ENCODE peak calls at places on chromosomes 11 and 22, in eight cellular contexts. Q is H9, Y is neural progenitor cell, B is mammary epithelial cell, R is fibroblast of lung, W is neuronal stem cell, L is endodermal cell, I is kidney. C is an unnamed sample.

GRCh38 chr11:1792461-1792860 is 28.7 kb upstream of the CTSD start:
- DNase-seq in Q (no peak), Y (no peak), B (no peak), R (no peak), W (no peak), L (no peak), I (no peak), C (no peak)

GRCh38 chr22:44682556-44683168 is 19.3 kb upstream of the PRR5 start:
- DNase-seq in Q (no peak), Y (no peak), B (no peak), R (no peak), W (no peak), L (no peak), I (no peak), C (peak; percentile 37)

GRCh38 chr11:91470656-91471055 is 754.0 kb upstream of the FAT3 start:
- DNase-seq in Q (no peak), Y (no peak), B (peak; percentile 26), R (no peak), W (no peak), L (no peak), I (no peak), C (no peak)

GRCh38 chr11:64076764-64077163 is 41.0 kb downstream of the FLRT1 start:
- DNase-seq in Q (no peak), Y (no peak), B (no peak), R (no peak), W (no peak), L (no peak), I (no peak), C (no peak)

GRCh38 chr22:48753752-48754517 is 1073.7 kb downstream of the BRD1 start:
- DNase-seq in Q (no peak), Y (no peak), B (no peak), R (no peak), W (no peak), L (peak; percentile 35), I (no peak), C (no peak)

GRCh38 chr22:45506961-45507360 is 4.3 kb downstream of the FBLN1 start:
- DNase-seq in Q (no peak), Y (no peak), B (no peak), R (no peak), W (no peak), L (peak; percentile 32), I (peak; percentile 49), C (peak; percentile 57)

GRCh38 chr11:73293356-73293936 is 14.6 kb upstream of the ARHGEF17 start:
- DNase-seq in Q (no peak), Y (no peak), B (no peak), R (no peak), W (no peak), L (no peak), I (peak; percentile 72), C (peak; percentile 47)

GRCh38 chr11:107827041-107827440 is 31.5 kb downstream of the SLC35F2 start:
- DNase-seq in Q (no peak), Y (no peak), B (no peak), R (no peak), W (no peak), L (no peak), I (no peak), C (no peak)

GRCh38 chr11:114916406-114916805 is 238.1 kb downstream of the NXPE2 start:
- DNase-seq in Q (no peak), Y (no peak), B (no peak), R (no peak), W (no peak), L (no peak), I (no peak), C (no peak)

GRCh38 chr11:72238040-72238450 is 5.9 kb downstream of the PHOX2A start:
- DNase-seq in Q (peak; percentile 97), Y (peak; percentile 90), B (peak; percentile 19), R (peak; percentile 61), W (peak; percentile 71), L (peak; percentile 97), I (no peak), C (peak; percentile 51)

GRCh38 chr11:1876361-1877063 is 15.2 kb downstream of the PRR33 start:
- DNase-seq in Q (peak; percentile 77), Y (peak; percentile 65), B (no peak), R (peak; percentile 21), W (no peak), L (peak; percentile 83), I (peak; percentile 81), C (peak; percentile 85)

GRCh38 chr22:19610518-19611253 is 86.5 kb upstream of the CLDN5 start:
- DNase-seq in Q (peak; percentile 65), Y (no peak), B (no peak), R (no peak), W (no peak), L (peak; percentile 80), I (no peak), C (no peak)

GRCh38 chr11:75204685-75205667 is 35.6 kb upstream of the TPBGL start:
- DNase-seq in Q (peak; percentile 90), Y (peak; percentile 92), B (peak; percentile 72), R (peak; percentile 64), W (peak; percentile 84), L (peak; percentile 98), I (peak; percentile 94), C (peak; percentile 97)

GRCh38 chr11:130763087-130763980 is 152.9 kb downstream of the SNX19 start:
- DNase-seq in Q (no peak), Y (no peak), B (no peak), R (peak; percentile 23), W (no peak), L (peak; percentile 41), I (no peak), C (no peak)

GRCh38 chr11:13010737-13011342 is 1.7 kb downstream of the RASSF10 start:
- DNase-seq in Q (peak; percentile 65), Y (peak; percentile 74), B (peak; percentile 53), R (peak; percentile 14), W (peak; percentile 53), L (peak; percentile 76), I (peak; percentile 78), C (peak; percentile 60)

GRCh38 chr22:19066531-19067271 is 55.5 kb downstream of the DGCR2 start:
- DNase-seq in Q (no peak), Y (no peak), B (peak; percentile 72), R (peak; percentile 76), W (no peak), L (no peak), I (no peak), C (no peak)

GRCh38 chr11:123187670-123188507 is 7.2 kb downstream of the CLMP start:
- DNase-seq in Q (no peak), Y (peak; percentile 47), B (peak; percentile 33), R (peak; percentile 71), W (no peak), L (no peak), I (no peak), C (no peak)

GRCh38 chr11:73177380-73178091 is 35.4 kb upstream of the FCHSD2 start:
- DNase-seq in Q (no peak), Y (no peak), B (peak; percentile 55), R (peak; percentile 29), W (no peak), L (no peak), I (no peak), C (peak; percentile 88)

GRCh38 chr11:36372101-36372767 is 76.1 kb downstream of the PRR5L start:
- DNase-seq in Q (no peak), Y (no peak), B (no peak), R (peak; percentile 97), W (no peak), L (no peak), I (no peak), C (no peak)

GRCh38 chr22:32617883-32618282 is 143.3 kb downstream of the FBXO7 start:
- DNase-seq in Q (no peak), Y (no peak), B (no peak), R (no peak), W (no peak), L (no peak), I (no peak), C (no peak)

GRCh38 chr11:93123351-93123898 is 74.4 kb downstream of the SLC36A4 start:
- DNase-seq in Q (no peak), Y (no peak), B (no peak), R (peak; percentile 49), W (no peak), L (no peak), I (no peak), C (peak; percentile 77)

DNA sequence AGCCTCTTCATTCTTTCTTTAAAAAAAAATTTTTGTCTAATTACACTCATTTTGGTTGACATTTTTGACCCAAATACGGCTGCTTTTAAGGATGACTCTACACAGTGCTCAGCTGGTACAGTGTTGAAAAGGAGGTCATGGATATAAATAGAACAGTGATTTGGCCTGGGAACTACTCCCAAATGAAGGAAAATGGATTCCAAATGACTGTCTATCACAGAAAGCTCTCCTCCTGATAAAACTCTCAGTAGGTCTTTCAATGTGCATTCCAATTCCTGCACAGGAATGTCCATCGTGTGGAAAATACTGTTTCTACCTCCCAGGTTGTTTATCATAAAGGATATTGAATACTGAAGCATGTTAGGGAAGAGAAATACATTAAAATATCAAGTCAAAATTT is 232.0 kb downstream of the GUCY1A2 start:
- DNase-seq in Q (no peak), Y (no peak), B (no peak), R (peak; percentile 71), W (no peak), L (no peak), I (no peak), C (no peak)
- H3K27ac ChIP-seq in Q (no peak overlapping the region), Y (no peak overlapping the region), B (no peak overlapping the region), R (no peak overlapping the region), W (no peak overlapping the region), L (no peak overlapping the region), I (no peak overlapping the region), C (no peak overlapping the region)

DNA sequence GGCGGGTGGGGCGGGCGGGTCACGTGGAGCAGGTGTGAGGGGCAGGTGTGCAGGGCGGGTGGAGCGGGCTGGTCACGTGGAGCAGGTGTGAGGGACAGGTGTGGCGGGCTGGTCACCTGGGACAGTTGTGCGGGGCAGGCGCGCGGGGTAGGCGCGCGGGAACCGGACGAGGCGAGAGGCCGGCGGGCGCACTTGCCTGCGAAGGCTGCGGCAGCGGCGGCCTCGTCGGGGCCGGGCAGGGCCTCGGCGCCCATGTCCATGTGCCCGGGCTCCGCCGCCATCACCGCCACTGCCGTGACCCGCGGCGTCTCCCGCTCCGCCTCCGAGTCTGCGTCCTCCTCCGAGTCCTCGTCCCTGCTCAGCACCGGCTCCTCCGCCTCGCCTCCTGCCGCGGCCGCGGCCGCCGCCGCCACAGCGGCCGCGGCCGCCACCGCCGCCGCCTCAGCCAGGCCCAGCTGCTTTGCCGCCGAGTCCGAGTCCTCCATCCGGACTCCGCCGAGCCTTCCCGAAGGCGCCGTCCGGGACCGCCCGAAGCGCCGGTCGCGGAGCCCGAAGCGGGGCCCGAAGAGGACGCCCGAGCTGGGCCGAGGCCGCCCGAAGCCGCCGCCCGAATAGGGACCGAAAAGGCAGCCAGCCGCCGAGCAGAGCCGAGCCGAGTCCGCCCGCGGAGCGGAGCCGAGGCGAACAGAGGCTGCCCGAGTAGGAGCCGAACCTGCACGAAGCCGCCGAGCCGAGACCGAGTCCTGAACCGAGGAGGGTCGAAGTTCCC is at the start of gene DEAF1:
- DNase-seq in Q (peak; percentile 97), Y (peak; percentile 99), B (peak; percentile 94), R (peak; percentile 90), W (peak; percentile 99), L (peak; percentile 99), I (peak; percentile 100), C (peak; percentile 99)
- H3K27ac ChIP-seq in Q (peak within 1 kb of the TSS; percentile 50), Y (peak within 1 kb of the TSS; percentile 95), B (peak within 1 kb of the TSS; percentile 97), R (peak within 1 kb of the TSS; percentile 97), W (peak within 1 kb of the TSS; percentile 99), L (peak within 1 kb of the TSS; percentile 99), I (peak within 1 kb of the TSS; percentile 100), C (peak within 1 kb of the TSS; percentile 99)

GRCh38 chr22:29302402-29302680 is 4.1 kb upstream of the GAS2L1 start:
- DNase-seq in Q (no peak), Y (no peak), B (no peak), R (no peak), W (no peak), L (no peak), I (no peak), C (no peak)
- H3K27ac ChIP-seq in Q (no peak overlapping the region), Y (no peak overlapping the region), B (no peak overlapping the region), R (no peak overlapping the region), W (no peak overlapping the region), L (peak overlapping the region; percentile 32), I (no peak overlapping the region), C (no peak overlapping the region)

GRCh38 chr22:40782521-40782920 is 36.6 kb downstream of the SLC25A17 start:
- DNase-seq in Q (no peak), Y (no peak), B (peak; percentile 60), R (no peak), W (no peak), L (no peak), I (no peak), C (no peak)
- H3K27ac ChIP-seq in Q (no peak overlapping the region), Y (no peak overlapping the region), B (peak overlapping the region; percentile 72), R (no peak overlapping the region), W (no peak overlapping the region), L (no peak overlapping the region), I (no peak overlapping the region), C (no peak overlapping the region)

C was measured in right cardiac atrium.